ENCODE peak calls at places on chromosomes 11 and 22, in seven cellular contexts. N is sigmoid colon, R is neural progenitor cell, F is heart left ventricle, T is esophagus squamous epithelium, C is RWPE1, U is breast epithelium. O is an unnamed sample.

GRCh38 chr11:120956710-120957500 is 67.0 kb upstream of the TBCEL start:
- DNase-seq in U (no peak), C (no peak), N (no peak), F (no peak), R (no peak), T (no peak), O (no peak)

GRCh38 chr22:41822289-41823057 is 10.4 kb upstream of the SREBF2 start:
- DNase-seq in U (no peak), N (no peak), F (no peak), C (peak; percentile 64), T (no peak), R (peak; percentile 35), O (no peak)

GRCh38 chr11:2512431-2513407 is 67.9 kb downstream of the KCNQ1 start:
- DNase-seq in F (peak; percentile 16), N (no peak), R (no peak), C (no peak), T (no peak), U (peak; percentile 13), O (peak; percentile 79)

GRCh38 chr22:35564975-35565867 is 24.6 kb downstream of the RASD2 start:
- DNase-seq in T (no peak), R (no peak), N (no peak), F (no peak), U (no peak), C (no peak), O (no peak)

GRCh38 chr22:26610983-26611382 is 6.8 kb downstream of the CRYBB1 start:
- DNase-seq in T (no peak), F (no peak), C (no peak), R (no peak), U (no peak), N (no peak), O (no peak)

GRCh38 chr11:69819109-69819490 is at the start of gene FGF3:
- DNase-seq in F (no peak), C (no peak), N (no peak), T (no peak), U (no peak), R (no peak), O (no peak)

GRCh38 chr22:31625257-31625640 is 36.8 kb downstream of the PISD start:
- DNase-seq in C (no peak), R (no peak), T (no peak), U (no peak), N (no peak), F (no peak), O (no peak)

GRCh38 chr11:14422052-14422813 is 63.2 kb upstream of the RRAS2 start:
- DNase-seq in R (peak; percentile 81), U (peak; percentile 66), N (peak; percentile 94), F (peak; percentile 86), T (peak; percentile 6), C (peak; percentile 95), O (peak; percentile 96)

GRCh38 chr11:109867784-109868183 is 225.4 kb upstream of the ZC3H12C start:
- DNase-seq in T (no peak), F (no peak), U (no peak), N (no peak), R (no peak), C (no peak), O (no peak)

GRCh38 chr11:109864834-109865557 is 228.2 kb upstream of the ZC3H12C start:
- DNase-seq in C (no peak), R (no peak), U (no peak), N (no peak), F (no peak), T (no peak), O (no peak)

GRCh38 chr11:109864161-109864661 is 229.0 kb upstream of the ZC3H12C start:
- DNase-seq in F (no peak), R (no peak), C (no peak), N (no peak), T (no peak), U (no peak), O (no peak)

GRCh38 chr11:109862808-109863207 is 230.4 kb upstream of the ZC3H12C start:
- DNase-seq in T (no peak), C (no peak), N (no peak), R (no peak), U (no peak), F (no peak), O (no peak)

DNA sequence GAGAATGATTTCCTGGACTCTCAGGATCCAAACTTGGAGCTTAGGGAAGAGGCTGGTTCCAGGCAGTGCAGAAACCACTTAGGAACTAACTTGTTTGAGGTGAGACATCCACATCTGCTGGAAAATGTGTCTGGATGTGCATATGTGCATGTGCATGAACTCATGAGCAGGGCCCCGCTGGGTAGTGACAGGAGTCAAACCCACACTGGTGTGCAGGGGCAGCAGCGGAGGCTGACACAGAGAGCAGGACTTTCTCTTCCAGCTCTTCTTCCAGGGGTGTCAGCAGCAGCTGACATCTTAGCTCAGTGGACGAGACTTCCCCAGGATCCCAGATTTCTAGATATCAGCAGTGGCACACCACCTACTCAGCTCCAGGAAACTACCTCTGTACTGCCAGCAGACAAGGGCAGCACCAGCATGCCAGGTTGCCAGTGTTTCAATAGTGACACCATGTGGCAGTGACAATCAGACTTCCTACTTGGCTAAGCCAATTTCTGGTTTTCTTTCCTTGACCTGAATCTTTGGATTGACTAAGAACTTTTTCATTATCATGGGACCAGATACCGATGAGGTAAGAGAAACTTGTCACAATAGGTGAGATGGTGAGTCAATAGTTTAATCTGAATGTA is 227.5 kb upstream of the ZC3H12C start:
- DNase-seq in N (no peak), C (no peak), U (no peak), F (no peak), T (no peak), R (no peak), O (no peak)
- TF ChIP-seq CTCF in N (no peak), C (no peak), U (no peak), F (peak; percentile 20), T (peak; percentile 23), R (peak; percentile 30), O (peak; percentile 57)

GRCh38 chr11:86787018-86787417 is 13.3 kb upstream of the PRSS23 start:
- DNase-seq in R (no peak), N (no peak), U (no peak), C (no peak), F (no peak), T (no peak), O (no peak)

GRCh38 chr11:86784247-86784681 is 16.1 kb upstream of the PRSS23 start:
- DNase-seq in T (no peak), C (no peak), N (peak; percentile 76), U (no peak), R (no peak), F (no peak), O (no peak)

GRCh38 chr11:86782781-86783180 is 17.6 kb upstream of the PRSS23 start:
- DNase-seq in T (no peak), C (no peak), R (no peak), U (no peak), F (no peak), N (no peak), O (no peak)

GRCh38 chr11:86785576-86785975 is 14.8 kb upstream of the PRSS23 start:
- DNase-seq in U (no peak), C (no peak), F (no peak), T (no peak), R (no peak), N (no peak), O (no peak)

DNA sequence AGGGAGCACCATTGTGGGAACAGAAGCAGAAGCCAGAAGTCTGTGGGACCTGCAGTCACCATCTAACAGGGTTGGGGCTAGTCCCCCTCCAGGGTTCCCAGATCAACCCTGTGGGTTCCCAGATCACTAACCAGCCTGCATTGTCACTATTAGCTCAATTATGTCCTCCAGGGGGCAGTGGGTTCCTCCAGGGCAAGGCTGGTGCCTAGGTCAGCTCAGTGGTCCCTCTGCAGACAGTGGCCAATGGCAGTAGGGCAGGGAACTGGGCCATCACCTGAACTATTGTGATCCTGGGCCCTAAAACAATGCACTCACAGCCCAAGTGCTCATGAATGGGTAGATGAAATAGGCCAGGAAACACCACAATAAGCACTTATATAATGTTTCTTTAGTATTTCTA is 18.8 kb upstream of the PRSS23 start:
- DNase-seq in C (no peak), U (no peak), F (no peak), T (no peak), N (no peak), R (no peak), O (no peak)
- TF ChIP-seq CTCF in C (no peak), U (no peak), F (no peak), T (no peak), N (no peak), R (peak; percentile 8), O (no peak)

GRCh38 chr11:115699733-115700132 is 195.5 kb upstream of the CADM1 start:
- DNase-seq in R (no peak), T (no peak), C (no peak), N (peak; percentile 82), U (peak; percentile 67), F (peak; percentile 49), O (no peak)

GRCh38 chr11:115696472-115697011 is 192.3 kb upstream of the CADM1 start:
- DNase-seq in N (peak; percentile 37), T (no peak), R (no peak), F (no peak), U (no peak), C (no peak), O (no peak)

GRCh38 chr11:115695677-115696451 is 191.6 kb upstream of the CADM1 start:
- DNase-seq in C (no peak), R (peak; percentile 57), U (no peak), F (no peak), T (no peak), N (peak; percentile 39), O (no peak)

GRCh38 chr11:115699326-115699725 is 195.1 kb upstream of the CADM1 start:
- DNase-seq in R (no peak), T (no peak), N (peak; percentile 52), F (no peak), U (no peak), C (no peak), O (no peak)

DNA sequence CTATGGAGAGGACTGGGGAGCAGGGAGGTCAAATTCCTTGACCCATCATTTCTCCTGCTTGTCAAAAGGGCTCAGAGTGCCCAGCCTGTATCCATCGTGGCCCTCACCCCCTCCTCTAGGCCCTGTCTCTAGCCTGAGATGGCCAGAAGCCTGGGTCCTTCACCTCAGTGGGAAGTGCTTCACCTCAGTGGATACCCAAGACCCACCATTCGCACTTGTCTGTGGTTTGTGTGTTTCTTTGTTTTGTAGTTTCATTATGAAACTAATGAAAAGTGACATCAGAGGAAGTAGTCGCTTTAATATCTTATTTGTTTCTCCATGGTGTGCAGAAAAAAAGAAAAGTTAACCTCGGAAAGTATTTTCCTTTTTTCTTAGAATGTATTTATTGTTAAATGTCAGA is 194.0 kb upstream of the CADM1 start:
- DNase-seq in F (no peak), R (no peak), T (no peak), U (no peak), C (no peak), N (peak; percentile 33), O (no peak)
- TF ChIP-seq CTCF in F (no peak), R (no peak), T (no peak), U (no peak), C (no peak), N (no peak), O (no peak)

GRCh38 chr11:123562166-123562565 is 92.3 kb downstream of the SCN3B start:
- DNase-seq in U (no peak), N (no peak), R (no peak), T (no peak), F (no peak), C (no peak), O (no peak)

GRCh38 chr11:123559418-123559817 is 95.0 kb downstream of the SCN3B start:
- DNase-seq in N (no peak), F (no peak), C (no peak), R (peak; percentile 15), U (no peak), T (no peak), O (no peak)

GRCh38 chr11:123562829-123563228 is 91.6 kb downstream of the SCN3B start:
- DNase-seq in U (no peak), R (no peak), T (no peak), N (no peak), C (no peak), F (no peak), O (no peak)

GRCh38 chr11:123560001-123560400 is 94.4 kb downstream of the SCN3B start:
- DNase-seq in R (peak; percentile 45), C (no peak), N (peak; percentile 78), F (peak; percentile 60), U (no peak), T (no peak), O (no peak)

GRCh38 chr11:123561046-123561781 is 93.2 kb downstream of the SCN3B start:
- DNase-seq in T (no peak), F (peak; percentile 41), U (peak; percentile 40), R (peak; percentile 58), C (no peak), N (no peak), O (no peak)
- TF ChIP-seq CTCF in T (peak; percentile 9), F (no peak), U (no peak), R (peak; percentile 52), C (no peak), N (no peak), O (no peak)